ENCODE peak calls at places on chromosomes 3 and 15, in seven cellular contexts. N is tibial artery, E is body of pancreas, W is astrocyte, C is foreskin fibroblast, M is fibroblast of mammary gland, O is left lung. S is an unnamed sample.

GRCh38 chr15:31472636-31473383 is 146.2 kb downstream of the KLF13 start:
- DNase-seq in N (no peak), E (no peak), W (peak; percentile 32), C (peak; percentile 64), M (peak; percentile 35), O (no peak), S (peak; percentile 85)

GRCh38 chr15:90873998-90874605 is 5.7 kb downstream of the FURIN start:
- DNase-seq in N (no peak), E (peak; percentile 91), W (no peak), C (peak; percentile 41), M (no peak), O (peak; percentile 89), S (peak; percentile 28)

GRCh38 chr3:12990781-12991480 is 82.3 kb downstream of the IQSEC1 start:
- DNase-seq in N (no peak), E (no peak), W (peak; percentile 88), C (peak; percentile 83), M (peak; percentile 73), O (no peak), S (peak; percentile 49)

GRCh38 chr15:39855400-39855799 is 64.7 kb downstream of the GPR176 start:
- DNase-seq in N (peak; percentile 24), E (no peak), W (no peak), C (peak; percentile 45), M (peak; percentile 32), O (no peak), S (peak; percentile 58)

GRCh38 chr3:133937756-133938601 is 42.3 kb upstream of the RAB6B start:
- DNase-seq in N (no peak), E (no peak), W (peak; percentile 90), C (peak; percentile 74), M (peak; percentile 83), O (no peak), S (peak; percentile 34)

GRCh38 chr3:138188013-138188352 is 882 bp downstream of the ARMC8 start:
- DNase-seq in N (peak; percentile 40), E (no peak), W (peak; percentile 48), C (peak; percentile 85), M (peak; percentile 90), O (no peak), S (peak; percentile 75)

GRCh38 chr3:130077636-130078035 is 4.0 kb upstream of the ALG1L2 start:
- DNase-seq in N (no peak), E (no peak), W (no peak), C (no peak), M (no peak), O (no peak), S (no peak)

GRCh38 chr3:45199837-45200648 is 26.0 kb downstream of the TMEM158 start:
- DNase-seq in N (no peak), E (peak; percentile 22), W (peak; percentile 100), C (peak; percentile 82), M (peak; percentile 91), O (no peak), S (peak; percentile 94)

GRCh38 chr15:76208786-76209424 is 102.4 kb downstream of the ETFA start:
- DNase-seq in N (no peak), E (no peak), W (no peak), C (no peak), M (no peak), O (no peak), S (no peak)

GRCh38 chr3:257826-258225 is 61.3 kb downstream of the CHL1 start:
- DNase-seq in N (no peak), E (no peak), W (no peak), C (no peak), M (no peak), O (no peak), S (no peak)

GRCh38 chr3:157077565-157077991 is 82.4 kb downstream of the CCNL1 start:
- DNase-seq in N (peak; percentile 62), E (no peak), W (peak; percentile 55), C (peak; percentile 73), M (peak; percentile 99), O (no peak), S (no peak)

GRCh38 chr15:65189102-65189740 is 4.1 kb upstream of the CLPX start:
- DNase-seq in N (no peak), E (no peak), W (peak; percentile 35), C (peak; percentile 80), M (peak; percentile 69), O (no peak), S (peak; percentile 79)

GRCh38 chr3:30112904-30113484 is 493.4 kb upstream of the TGFBR2 start:
- DNase-seq in N (no peak), E (no peak), W (peak; percentile 21), C (peak; percentile 70), M (peak; percentile 70), O (no peak), S (peak; percentile 76)

GRCh38 chr3:72756900-72757299 is 91.3 kb downstream of the SHQ1 start:
- DNase-seq in N (no peak), E (no peak), W (no peak), C (no peak), M (no peak), O (no peak), S (no peak)

GRCh38 chr15:38414351-38414750 is 39.6 kb upstream of the FAM98B start:
- DNase-seq in N (peak; percentile 67), E (peak; percentile 25), W (peak; percentile 52), C (peak; percentile 90), M (peak; percentile 84), O (no peak), S (peak; percentile 90)

GRCh38 chr3:14869877-14870563 is 51.3 kb downstream of the FGD5 start:
- DNase-seq in N (peak; percentile 17), E (no peak), W (no peak), C (no peak), M (no peak), O (no peak), S (no peak)

GRCh38 chr15:30859091-30859874 is 44.4 kb upstream of the FAN1 start:
- DNase-seq in N (no peak), E (no peak), W (peak; percentile 4), C (peak; percentile 57), M (peak; percentile 33), O (no peak), S (peak; percentile 65)

GRCh38 chr3:195139876-195140240 is 131.1 kb downstream of the XXYLT1 start:
- DNase-seq in N (no peak), E (no peak), W (peak; percentile 43), C (peak; percentile 70), M (peak; percentile 48), O (no peak), S (no peak)

GRCh38 chr15:70777156-70777926 is 14.0 kb upstream of the UACA start:
- DNase-seq in N (no peak), E (no peak), W (no peak), C (no peak), M (peak; percentile 39), O (no peak), S (peak; percentile 42)

GRCh38 chr3:118472586-118472985 is 562.1 kb downstream of the IGSF11 start:
- DNase-seq in N (no peak), E (no peak), W (peak; percentile 8), C (no peak), M (no peak), O (no peak), S (no peak)

GRCh38 chr3:66144792-66145733 is 75.7 kb upstream of the SLC25A26 start:
- DNase-seq in N (no peak), E (no peak), W (peak; percentile 59), C (peak; percentile 75), M (peak; percentile 59), O (no peak), S (peak; percentile 53)

GRCh38 chr3:40432793-40433192 is 24.3 kb upstream of the RPL14 start:
- DNase-seq in N (no peak), E (no peak), W (no peak), C (no peak), M (no peak), O (no peak), S (peak; percentile 4)
- TF ChIP-seq CTCF in N (no peak), E (no peak), W (no peak), C (no peak), M (no peak), O (no peak), S (no peak)

DNA sequence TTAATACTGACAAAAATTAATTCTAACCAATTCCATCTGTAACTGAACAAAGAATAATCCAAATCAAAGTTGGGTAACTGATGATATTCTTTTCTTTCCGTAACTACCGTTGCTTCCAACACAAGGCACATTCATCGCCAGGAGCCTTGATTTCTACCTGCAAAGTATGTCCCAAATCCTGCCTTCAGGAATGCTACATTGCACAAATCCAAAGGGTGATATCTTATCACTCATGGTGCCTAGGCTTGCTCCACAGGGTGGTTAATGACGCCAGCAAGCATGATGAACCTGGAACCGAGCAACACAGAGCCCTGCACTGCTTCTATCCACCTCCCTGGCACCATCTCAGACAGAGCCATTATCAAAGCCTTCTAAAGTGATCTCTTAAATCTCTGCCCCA is 772.7 kb downstream of the ROBO1 start:
- DNase-seq in N (no peak), E (no peak), W (no peak), C (no peak), M (no peak), O (no peak), S (no peak)
- H3K4me3 ChIP-seq in N (no peak overlapping the region), E (no peak overlapping the region), W (no peak overlapping the region), C (no peak overlapping the region), M (no peak overlapping the region), O (no peak overlapping the region), S (no peak overlapping the region)

GRCh38 chr3:158312560-158313141 is 202.8 kb downstream of the RSRC1 start:
- DNase-seq in N (no peak), E (no peak), W (no peak), C (no peak), M (no peak), O (no peak), S (no peak)

GRCh38 chr3:158308533-158308932 is 198.6 kb downstream of the RSRC1 start:
- DNase-seq in N (no peak), E (no peak), W (no peak), C (no peak), M (no peak), O (no peak), S (no peak)

GRCh38 chr3:158314426-158315357 is 204.8 kb downstream of the RSRC1 start:
- DNase-seq in N (no peak), E (no peak), W (no peak), C (no peak), M (no peak), O (no peak), S (no peak)

GRCh38 chr3:158313344-158313927 is 203.5 kb downstream of the RSRC1 start:
- DNase-seq in N (no peak), E (no peak), W (peak; percentile 6), C (peak; percentile 61), M (peak; percentile 48), O (no peak), S (peak; percentile 76)
- TF ChIP-seq CTCF in N (no peak), E (no peak), W (peak; percentile 35), C (peak; percentile 29), M (peak; percentile 29), O (no peak), S (peak; percentile 55)

DNA sequence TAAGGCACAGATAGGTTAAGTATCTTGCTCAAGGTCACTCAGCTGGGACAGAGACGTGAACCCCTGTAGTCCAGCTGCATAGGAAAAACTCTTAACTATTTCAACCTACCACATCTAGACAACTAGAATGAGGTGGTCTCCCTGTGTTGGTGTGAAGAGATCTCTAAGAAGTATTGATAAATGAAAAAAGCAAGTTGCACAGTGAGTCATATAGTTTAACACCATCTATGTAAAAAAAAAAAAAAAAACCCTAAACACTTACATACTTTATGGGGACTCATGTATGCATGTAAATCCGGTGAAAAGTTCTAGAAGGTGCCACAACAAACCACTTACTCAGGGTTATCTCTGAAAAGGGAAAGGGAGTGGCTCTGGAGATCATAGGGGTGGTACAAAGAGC is 185.5 kb downstream of the SATB1 start:
- DNase-seq in N (no peak), E (no peak), W (no peak), C (no peak), M (no peak), O (no peak), S (no peak)
- H3K4me3 ChIP-seq in N (no peak overlapping the region), E (no peak overlapping the region), W (no peak overlapping the region), C (no peak overlapping the region), M (no peak overlapping the region), O (no peak overlapping the region), S (no peak overlapping the region)